ENCODE peak calls at places on chromosomes 5 and 9, in ten cellular contexts. V is mammary epithelial cell, S is upper lobe of right lung, F is AG04449, T is ovary, M is transverse colon, Z is progenitor cell of endocrine pancreas, C is OCI-LY7, J is K562, B is nephron progenitor cell. P is an unnamed sample.

GRCh38 chr9:79140751-79141150 is 431.0 kb upstream of the TLE4 start:
- DNase-seq in M (no peak), Z (no peak), C (no peak), T (no peak), J (no peak), V (no peak), S (no peak), B (no peak), F (no peak), P (no peak)

GRCh38 chr9:91572811-91573210 is 149.2 kb upstream of the NFIL3 start:
- DNase-seq in T (no peak), B (no peak), J (no peak), V (no peak), M (no peak), S (no peak), F (no peak), C (no peak), Z (no peak), P (no peak)

GRCh38 chr5:138901716-138902115 is 26.6 kb upstream of the LRRTM2 start:
- DNase-seq in V (no peak), J (no peak), T (no peak), F (no peak), C (no peak), S (no peak), B (no peak), M (no peak), Z (no peak), P (no peak)

GRCh38 chr5:138631204-138631928 is 56.2 kb upstream of the HSPA9 start:
- DNase-seq in C (no peak), Z (no peak), J (no peak), F (no peak), S (no peak), T (peak), V (no peak), M (no peak), B (no peak), P (no peak)

GRCh38 chr9:117492476-117492875 is 77.6 kb upstream of the ASTN2 start:
- DNase-seq in T (no peak), S (no peak), V (no peak), Z (no peak), M (no peak), F (no peak), B (no peak), J (no peak), C (no peak), P (no peak)

GRCh38 chr5:141121985-141122384 is 367 bp downstream of the PCDHB4 start:
- DNase-seq in C (no peak), B (no peak), J (no peak), T (no peak), M (no peak), V (no peak), Z (no peak), S (peak), F (no peak), P (no peak)

GRCh38 chr9:120680161-120680560 is 34.1 kb downstream of the MEGF9 start:
- DNase-seq in C (no peak), V (no peak), F (no peak), J (no peak), T (no peak), B (no peak), M (no peak), S (no peak), Z (no peak), P (no peak)

GRCh38 chr5:67372887-67373286 is 176.3 kb upstream of the CD180 start:
- DNase-seq in B (no peak), C (no peak), Z (no peak), F (no peak), V (no peak), J (no peak), T (no peak), M (no peak), S (no peak), P (no peak)

GRCh38 chr5:172426086-172426485 is 28.2 kb downstream of the SH3PXD2B start:
- DNase-seq in T (no peak), J (no peak), S (no peak), Z (no peak), V (no peak), C (no peak), M (no peak), B (no peak), F (no peak), P (no peak)

GRCh38 chr5:74239268-74239667 is 401.3 kb downstream of the ENC1 start:
- DNase-seq in J (no peak), M (no peak), T (no peak), V (no peak), B (no peak), S (no peak), F (no peak), C (no peak), Z (no peak), P (no peak)

GRCh38 chr5:146208916-146209522 is 5.6 kb downstream of the RBM27 start:
- DNase-seq in V (no peak), T (no peak), J (no peak), B (no peak), Z (no peak), F (no peak), S (no peak), C (peak), M (no peak), P (no peak)
- TF ChIP-seq CTCF in V (peak), T (no peak), J (no peak), B (peak), Z (no peak), F (no peak), S (no peak), C (peak), M (no peak), P (no peak)

DNA sequence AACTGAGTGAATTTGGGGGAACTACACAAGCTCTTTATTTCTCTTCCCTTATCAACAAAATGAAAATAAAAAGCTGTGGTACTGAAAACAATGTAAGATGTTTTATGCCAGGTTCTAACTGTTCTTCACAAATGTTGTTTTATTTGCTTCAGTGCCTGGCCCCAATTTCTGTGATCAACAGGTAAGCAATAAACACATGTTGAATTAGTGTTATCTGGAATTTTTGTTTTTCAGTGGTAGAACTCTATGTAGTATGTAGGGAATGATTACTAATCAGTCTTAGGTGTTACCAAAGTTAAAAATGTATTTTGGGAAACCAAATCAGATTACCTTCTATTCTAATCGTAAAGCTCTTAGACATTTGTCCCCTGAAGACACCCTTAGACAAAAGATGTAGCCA is 7.5 kb upstream of the DPYSL3 start:
- DNase-seq in T (no peak), F (no peak), J (no peak), Z (no peak), V (no peak), M (no peak), S (no peak), C (no peak), B (no peak), P (no peak)
- TF ChIP-seq CTCF in T (no peak), F (no peak), J (no peak), Z (no peak), V (no peak), M (no peak), S (no peak), C (no peak), B (no peak), P (no peak)

DNA sequence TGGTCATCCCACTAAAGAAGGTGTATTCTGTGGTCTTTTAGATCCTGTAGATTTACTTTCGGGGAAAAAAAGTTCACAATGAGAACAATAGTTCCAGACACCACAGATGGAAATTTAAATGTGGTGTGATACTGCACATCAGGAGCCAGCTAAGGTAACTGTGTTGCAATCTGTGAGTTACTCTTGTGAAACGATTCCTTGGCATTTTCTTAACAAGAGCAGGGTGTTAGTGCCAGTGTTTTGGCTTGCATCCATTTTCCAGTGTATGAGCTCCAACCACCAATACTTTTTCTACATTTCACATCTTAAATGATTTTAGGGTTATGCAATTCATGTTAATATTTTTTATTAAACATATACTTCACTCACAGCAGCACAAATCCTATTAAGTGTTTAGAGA is 674.4 kb downstream of the CETN3 start:
- DNase-seq in J (no peak), F (no peak), S (no peak), V (peak), Z (no peak), M (no peak), T (no peak), C (no peak), B (no peak), P (no peak)
- TF ChIP-seq CTCF in J (no peak), F (no peak), S (no peak), V (no peak), Z (no peak), M (no peak), T (no peak), C (no peak), B (no peak), P (no peak)

DNA sequence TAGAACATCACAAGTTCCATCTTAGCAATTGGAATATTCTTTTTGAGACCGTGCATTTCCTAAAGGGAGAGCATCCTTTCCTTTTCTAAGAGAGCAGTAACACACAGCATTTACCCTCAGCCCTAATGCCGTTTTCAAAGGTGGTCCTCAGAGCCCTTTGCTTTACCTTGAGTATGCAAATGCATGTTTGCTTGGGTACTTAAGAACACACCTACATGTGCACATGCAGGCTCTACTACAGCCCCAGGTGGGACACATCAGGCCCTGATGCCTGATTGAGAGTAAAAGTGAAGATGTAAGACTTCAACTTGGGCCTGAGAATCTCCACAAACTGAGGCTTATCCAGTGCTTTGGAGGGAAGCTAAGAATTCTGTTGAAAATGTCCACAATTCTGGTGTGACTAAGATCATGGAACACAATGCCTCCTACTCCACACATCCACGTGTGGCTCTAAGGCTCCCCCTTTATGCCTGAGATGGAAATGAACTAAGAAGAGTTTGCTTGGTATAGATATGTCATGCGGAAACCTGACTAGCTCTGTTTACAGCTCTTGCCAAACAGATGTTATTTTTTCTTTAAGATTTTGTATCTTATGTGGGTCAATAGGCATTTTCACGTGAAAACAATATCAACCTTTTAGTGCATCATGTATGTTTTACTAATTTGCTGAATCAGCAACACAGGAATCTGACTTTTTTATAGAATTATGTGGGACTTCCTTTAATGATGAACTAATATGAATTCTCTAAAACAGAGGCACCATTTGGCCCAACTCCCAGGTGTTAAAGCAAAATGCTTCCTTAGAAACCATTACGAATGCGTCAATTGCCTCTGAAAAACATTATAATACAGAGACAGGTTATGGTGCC is 48.9 kb upstream of the SLC2A8 start:
- DNase-seq in C (peak), B (no peak), J (no peak), S (no peak), M (no peak), Z (no peak), F (peak), V (peak), T (no peak), P (no peak)
- TF ChIP-seq CTCF in C (peak), B (no peak), J (no peak), S (no peak), M (no peak), Z (peak), F (peak), V (peak), T (peak), P (no peak)

GRCh38 chr5:7186818-7187217 is 209.1 kb upstream of the ADCY2 start:
- DNase-seq in F (no peak), J (no peak), T (no peak), B (no peak), Z (no peak), S (no peak), C (no peak), M (no peak), V (no peak), P (no peak)
- TF ChIP-seq CTCF in F (no peak), J (no peak), T (no peak), B (no peak), Z (no peak), S (no peak), C (no peak), M (no peak), V (no peak), P (no peak)

GRCh38 chr9:33719581-33720374 is 75.6 kb upstream of the PRSS3 start:
- DNase-seq in V (peak), S (peak), Z (peak), J (peak), M (no peak), B (peak), C (peak), F (no peak), T (no peak), P (no peak)
- TF ChIP-seq CTCF in V (peak), S (peak), Z (peak), J (peak), M (peak), B (peak), C (peak), F (peak), T (no peak), P (peak)

GRCh38 chr5:98827862-98828261 is 54.4 kb downstream of the RGMB start:
- DNase-seq in J (no peak), C (no peak), T (no peak), F (no peak), V (no peak), S (no peak), B (no peak), M (no peak), Z (no peak), P (no peak)

GRCh38 chr5:98825582-98826375 is 52.3 kb downstream of the RGMB start:
- DNase-seq in C (no peak), J (no peak), T (no peak), B (no peak), M (no peak), Z (no peak), V (no peak), S (no peak), F (no peak), P (no peak)

GRCh38 chr5:98827161-98827560 is 53.7 kb downstream of the RGMB start:
- DNase-seq in T (no peak), C (peak), J (peak), M (no peak), F (no peak), S (no peak), B (peak), V (peak), Z (no peak), P (no peak)
- TF ChIP-seq CTCF in T (peak), C (peak), J (peak), M (peak), F (peak), S (peak), B (peak), V (peak), Z (peak), P (peak)

DNA sequence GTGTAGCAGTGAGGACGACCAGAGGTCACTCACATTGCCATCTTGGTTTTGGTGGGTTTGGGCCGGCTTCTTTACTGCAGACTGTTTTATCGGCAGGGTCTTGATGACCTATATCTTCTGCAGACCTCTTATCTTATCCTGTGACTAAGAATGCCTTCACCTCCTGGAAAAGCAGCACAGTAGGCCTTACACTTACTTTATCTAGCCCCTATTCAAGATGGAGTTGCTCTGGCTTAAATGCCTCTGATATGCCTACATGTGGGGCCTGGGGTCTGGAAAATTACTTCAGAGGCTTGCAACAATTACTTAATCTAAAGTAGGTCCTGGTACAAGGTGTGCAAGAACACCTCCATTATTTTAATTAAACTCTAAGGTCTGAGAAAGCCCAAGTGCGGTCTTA is 86.9 kb upstream of the IL12B start:
- DNase-seq in S (no peak), F (no peak), J (no peak), M (no peak), T (no peak), B (no peak), V (no peak), Z (no peak), C (no peak), P (no peak)
- TF ChIP-seq CTCF in S (no peak), F (no peak), J (no peak), M (no peak), T (no peak), B (no peak), V (no peak), Z (no peak), C (no peak), P (no peak)

P was measured in D721Med.